ENCODE peak calls at places on chromosomes 11 and 22, in eight cellular contexts. N is left ventricle myocardium inferior; Z is AG09309; O is foreskin fibroblast; D is GM23338; W is psoas muscle; I is CD8-positive, alpha-beta T cell; M is fibroblast of the aortic adventitia. K is an unnamed sample.

GRCh38 chr11:117572129-117572528 is 224.9 kb downstream of the DSCAML1 start:
- DNase-seq in N (no peak), D (no peak), O (no peak), Z (no peak), M (no peak), I (no peak), W (no peak), K (no peak)

GRCh38 chr11:86790867-86791849 is 9.2 kb upstream of the PRSS23 start:
- DNase-seq in I (no peak), N (no peak), O (no peak), W (no peak), M (no peak), D (no peak), Z (no peak), K (no peak)

GRCh38 chr11:133955091-133955846 is 1.5 kb downstream of the IGSF9B start:
- DNase-seq in O (no peak), M (no peak), N (peak), I (peak), D (peak), W (peak), Z (no peak), K (no peak)

GRCh38 chr22:47012589-47013365 is 250.3 kb downstream of the TBC1D22A start:
- DNase-seq in W (no peak), M (no peak), Z (peak), O (peak), D (peak), I (no peak), N (no peak), K (peak)

GRCh38 chr11:75720639-75721038 is 3.0 kb downstream of the MOGAT2 start:
- DNase-seq in O (no peak), M (no peak), N (no peak), Z (no peak), D (no peak), I (no peak), W (no peak), K (no peak)

GRCh38 chr11:87724358-87724757 is 450.9 kb downstream of the RAB38 start:
- DNase-seq in M (no peak), N (no peak), D (no peak), Z (no peak), O (no peak), I (no peak), W (no peak), K (no peak)

GRCh38 chr22:32628626-32629587 is 154.3 kb downstream of the FBXO7 start:
- DNase-seq in N (no peak), Z (no peak), W (no peak), I (no peak), D (no peak), O (peak), M (peak), K (no peak)

GRCh38 chr11:132878111-132878510 is 654.2 kb downstream of the OPCML start:
- DNase-seq in D (no peak), I (no peak), O (no peak), Z (no peak), W (no peak), N (no peak), M (no peak), K (no peak)

GRCh38 chr11:19625438-19625837 is 87.2 kb upstream of the NAV2 start:
- DNase-seq in W (no peak), M (no peak), O (peak), Z (no peak), I (no peak), N (no peak), D (no peak), K (no peak)

GRCh38 chr11:20038969-20039368 is 121.3 kb downstream of the DBX1 start:
- DNase-seq in Z (no peak), I (no peak), O (no peak), W (no peak), N (no peak), M (no peak), D (no peak), K (no peak)

GRCh38 chr11:76793391-76793811 is 10.2 kb downstream of the TSKU start:
- DNase-seq in W (no peak), N (no peak), D (no peak), O (no peak), M (no peak), I (peak), Z (no peak), K (no peak)

GRCh38 chr11:65776196-65776595 is 4.6 kb downstream of the AP5B1 start:
- DNase-seq in Z (no peak), W (no peak), O (peak), I (no peak), D (no peak), M (no peak), N (no peak), K (no peak)

GRCh38 chr11:12075822-12076821 is 34.3 kb upstream of the MICAL2 start:
- DNase-seq in O (peak), I (no peak), W (peak), Z (peak), D (no peak), M (peak), N (no peak), K (peak)

GRCh38 chr11:12226093-12226492 is 115.7 kb downstream of the MICAL2 start:
- DNase-seq in D (no peak), N (no peak), Z (no peak), O (no peak), M (no peak), W (no peak), I (no peak), K (no peak)

GRCh38 chr11:6898911-6899310 is 6.6 kb upstream of the OR2D2 start:
- DNase-seq in I (no peak), M (no peak), O (no peak), W (no peak), N (no peak), D (no peak), Z (no peak), K (no peak)

GRCh38 chr11:31237819-31238771 is 131.4 kb downstream of the DCDC1 start:
- DNase-seq in Z (no peak), M (no peak), O (no peak), D (peak), W (no peak), I (no peak), N (no peak), K (no peak)

GRCh38 chr11:1226226-1226961 is 3.5 kb downstream of the MUC5B start:
- DNase-seq in M (no peak), Z (no peak), N (peak), O (no peak), D (peak), W (peak), I (no peak), K (no peak)

GRCh38 chr11:72585762-72586590 is 88.2 kb downstream of the PDE2A start:
- DNase-seq in W (peak), M (peak), N (peak), O (peak), Z (no peak), D (peak), I (peak), K (peak)

GRCh38 chr11:73983764-73984543 is 1.3 kb upstream of the UCP2 start:
- DNase-seq in D (no peak), M (no peak), I (no peak), N (no peak), W (peak), O (no peak), Z (no peak), K (no peak)

GRCh38 chr11:112459001-112459400 is 198.3 kb upstream of the PLET1 start:
- DNase-seq in W (no peak), O (peak), I (no peak), N (no peak), Z (no peak), M (peak), D (no peak), K (no peak)

GRCh38 chr11:3132271-3132781 is 32.8 kb downstream of the OSBPL5 start:
- DNase-seq in M (no peak), O (no peak), D (no peak), Z (no peak), W (no peak), I (no peak), N (peak), K (no peak)

GRCh38 chr11:119584193-119585037 is 144.6 kb downstream of the NECTIN1 start:
- DNase-seq in Z (peak), D (peak), O (peak), I (no peak), N (no peak), M (peak), W (peak), K (peak)

GRCh38 chr11:14480716-14481115 is 18.9 kb downstream of the COPB1 start:
- DNase-seq in N (no peak), I (no peak), Z (no peak), D (no peak), O (no peak), W (no peak), M (peak), K (no peak)

GRCh38 chr11:32464078-32464477 is 28.7 kb upstream of the WT1 start:
- DNase-seq in M (no peak), O (no peak), I (no peak), Z (no peak), N (no peak), W (no peak), D (no peak), K (no peak)

GRCh38 chr11:74033046-74033445 is 24.2 kb upstream of the UCP3 start:
- DNase-seq in N (no peak), D (no peak), Z (no peak), W (no peak), M (no peak), O (no peak), I (no peak), K (no peak)

DNA sequence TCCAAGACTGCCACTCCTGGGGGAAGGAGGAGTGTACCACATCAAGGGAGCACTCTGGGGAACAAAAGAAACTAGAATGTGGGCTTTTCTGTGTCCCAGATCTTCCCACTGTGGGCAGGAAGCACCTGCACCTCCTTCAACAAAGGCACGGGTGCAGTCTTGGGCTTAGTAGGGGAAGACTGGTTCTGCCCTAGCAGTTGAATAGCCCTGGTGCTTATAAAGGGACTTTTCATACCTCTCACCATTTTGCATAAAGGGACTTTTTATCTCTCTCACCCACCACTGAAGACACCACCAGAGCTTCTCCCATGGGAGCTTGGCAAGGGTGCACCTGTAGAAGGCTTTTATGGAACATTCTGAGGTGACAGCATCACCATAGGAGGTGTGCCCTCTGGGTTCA is 65.8 kb upstream of the MS4A8 start:
- DNase-seq in D (no peak), N (no peak), W (no peak), Z (no peak), I (no peak), M (no peak), O (no peak), K (no peak)
- H3K4me3 ChIP-seq in D (no peak), N (no peak), W (no peak), Z (no peak), I (no peak), M (no peak), O (no peak), K (no peak)

DNA sequence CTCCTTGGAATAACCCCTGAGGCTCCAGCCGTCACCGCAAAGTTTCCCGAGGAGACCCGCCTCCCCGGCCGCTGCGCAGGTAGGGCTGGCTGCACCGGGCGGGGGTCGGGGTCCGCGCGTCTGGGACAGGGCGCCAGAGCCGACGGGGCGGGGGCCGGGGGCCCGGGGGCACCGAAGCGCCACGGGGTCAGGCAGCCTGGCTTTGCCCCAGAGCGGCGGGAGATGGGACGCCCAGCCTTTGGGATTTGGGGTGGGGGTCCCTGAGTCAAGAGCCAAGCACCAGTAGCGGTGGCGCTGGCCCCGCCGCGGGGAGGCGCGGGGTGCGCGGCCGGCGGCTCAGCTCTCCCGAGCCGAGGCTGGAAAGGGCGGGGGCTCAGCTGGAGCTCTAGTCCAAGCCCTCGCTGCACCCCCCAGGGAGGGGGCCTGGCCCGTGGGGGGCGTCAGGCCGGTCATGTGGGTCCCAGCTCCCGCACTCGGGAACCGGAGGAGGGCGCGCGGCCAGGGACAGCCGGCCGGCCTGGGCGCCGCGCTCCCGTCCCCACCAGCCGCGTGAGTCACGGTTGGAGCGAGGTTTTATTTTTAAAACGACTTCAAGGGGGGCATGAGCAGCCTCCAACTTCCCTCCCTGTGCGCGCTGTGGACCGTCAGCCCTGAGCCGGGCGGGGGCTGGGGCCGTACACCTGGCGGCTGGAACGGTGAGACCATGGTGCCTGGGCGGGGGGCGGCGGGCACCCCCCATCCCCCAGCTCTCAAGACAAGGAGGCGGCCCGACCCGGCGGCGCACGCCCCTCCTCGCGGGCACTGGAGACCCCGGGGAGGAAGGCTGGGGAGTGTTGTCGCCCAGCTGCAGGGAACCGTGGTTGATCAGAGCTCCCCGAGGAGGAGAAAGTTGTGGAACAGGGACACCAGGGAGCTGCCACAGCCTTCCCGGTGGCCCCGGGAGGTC is 623 bp downstream of the FLRT1 start:
- DNase-seq in Z (no peak), M (peak), O (peak), I (no peak), D (peak), W (peak), N (peak), K (no peak)
- TF ChIP-seq CTCF in Z (no peak), M (no peak), O (no peak), I (no peak), D (peak), W (no peak), N (peak), K (no peak)

GRCh38 chr11:121406291-121406690 is 45.8 kb upstream of the SORL1 start:
- DNase-seq in N (no peak), O (no peak), D (peak), W (no peak), Z (no peak), M (no peak), I (no peak), K (no peak)
- H3K4me3 ChIP-seq in N (no peak), O (no peak), D (peak), W (no peak), Z (no peak), M (no peak), I (no peak), K (no peak)

DNA sequence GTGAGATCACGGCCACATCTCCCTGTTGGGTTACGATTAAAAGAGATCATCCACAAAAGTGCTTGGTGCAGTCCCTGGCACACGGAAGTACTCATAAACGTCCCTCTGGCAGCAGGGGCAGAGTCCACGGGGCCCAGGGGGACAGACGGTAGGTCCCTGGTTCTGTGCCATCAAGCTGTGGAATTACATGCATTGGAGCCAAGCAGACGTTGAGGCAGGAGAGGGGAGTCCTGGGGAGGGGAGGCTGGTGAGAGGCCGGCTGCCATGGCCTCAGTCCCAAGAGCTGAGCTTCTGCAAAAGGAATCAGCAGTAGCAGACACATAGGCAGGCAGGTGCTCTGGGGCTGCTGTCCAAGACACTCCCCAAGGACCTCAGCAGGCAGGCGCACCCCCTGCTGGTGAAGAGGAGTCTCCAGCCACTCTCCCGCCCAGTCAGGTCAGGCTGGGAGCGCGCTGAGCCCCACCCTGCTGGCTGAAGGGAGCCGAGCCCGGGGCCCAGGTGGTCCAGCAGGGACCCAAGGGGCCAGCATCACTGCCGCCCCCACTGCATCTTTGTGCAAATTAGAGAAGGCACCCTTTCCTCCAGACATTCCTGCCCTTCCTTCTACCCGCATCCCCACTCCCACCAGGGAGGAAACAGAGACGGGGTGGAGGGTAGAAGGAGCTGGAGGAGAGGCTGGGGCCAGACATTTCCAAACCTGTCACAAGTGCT is 7.6 kb upstream of the KCTD17 start:
- DNase-seq in D (peak), Z (no peak), W (peak), M (peak), N (peak), O (peak), I (no peak), K (no peak)
- TF ChIP-seq CTCF in D (peak), Z (peak), W (peak), M (peak), N (peak), O (peak), I (no peak), K (peak)

GRCh38 chr22:42969348-42969975 is 45.5 kb downstream of the PACSIN2 start:
- DNase-seq in M (peak), I (no peak), O (peak), W (no peak), D (no peak), N (no peak), Z (peak), K (peak)
- H3K4me3 ChIP-seq in M (no peak), I (no peak), O (no peak), W (no peak), D (no peak), N (no peak), Z (no peak), K (no peak)

GRCh38 chr11:110119317-110119716 is 26.1 kb downstream of the ZC3H12C start:
- DNase-seq in W (no peak), N (no peak), D (no peak), Z (no peak), I (no peak), M (no peak), O (no peak), K (no peak)

GRCh38 chr11:110110854-110111253 is 17.7 kb downstream of the ZC3H12C start:
- DNase-seq in D (no peak), W (no peak), M (no peak), I (no peak), O (no peak), N (no peak), Z (no peak), K (no peak)

GRCh38 chr11:110112457-110112856 is 19.3 kb downstream of the ZC3H12C start:
- DNase-seq in I (no peak), Z (no peak), M (no peak), N (no peak), W (no peak), D (peak), O (no peak), K (no peak)

GRCh38 chr11:110113507-110113906 is 20.3 kb downstream of the ZC3H12C start:
- DNase-seq in W (no peak), D (no peak), O (no peak), I (no peak), N (no peak), M (no peak), Z (no peak), K (no peak)
- TF ChIP-seq CTCF in W (no peak), D (no peak), O (no peak), I (no peak), N (no peak), M (no peak), Z (no peak), K (no peak)

DNA sequence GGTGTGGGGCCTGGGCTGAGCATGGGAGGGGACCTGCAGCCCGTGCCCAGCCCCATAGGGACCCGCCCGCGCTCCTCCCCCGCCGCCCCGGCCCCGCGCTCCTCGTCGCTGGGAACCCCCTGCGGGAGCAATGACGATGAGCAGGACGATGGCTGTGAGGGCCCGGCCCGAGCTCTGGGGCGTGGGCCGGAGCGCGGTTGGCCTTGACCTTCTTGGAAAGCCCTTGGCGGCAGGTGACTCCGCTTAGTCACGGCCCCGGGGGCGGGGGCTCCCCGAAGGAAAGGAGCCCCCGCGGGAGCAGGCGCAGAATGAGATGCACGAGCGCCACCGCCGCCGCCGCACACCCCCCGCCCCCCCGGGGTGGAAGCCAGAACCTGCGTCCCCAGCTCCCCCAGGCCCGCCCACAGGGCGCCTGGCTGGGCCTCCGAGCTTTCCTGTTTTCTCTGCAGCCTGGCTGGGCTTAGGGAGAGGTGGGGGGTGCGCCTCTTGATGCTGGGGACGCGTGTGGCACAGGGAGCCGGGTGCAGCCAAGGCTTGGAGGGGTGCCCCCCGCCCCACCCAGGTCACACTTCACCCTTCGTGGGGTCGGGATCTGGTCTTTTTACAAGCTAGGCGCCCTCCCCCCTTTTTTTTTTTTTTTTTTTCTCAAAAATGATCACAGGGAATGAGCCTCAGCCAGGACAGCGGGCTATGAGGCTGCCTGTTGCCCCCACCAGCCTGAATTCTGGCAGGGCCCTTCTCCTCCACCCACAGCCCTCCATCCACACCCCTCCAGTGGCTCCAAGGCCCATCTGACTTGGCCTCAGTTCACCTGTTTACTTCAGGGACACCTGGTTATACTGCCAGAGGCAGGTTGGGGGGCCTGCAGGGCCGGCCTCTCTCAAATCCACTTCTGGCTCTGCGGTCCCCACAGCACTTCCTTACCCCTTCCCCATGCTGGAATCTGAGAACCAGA is 17.9 kb downstream of the CRELD2 start:
- DNase-seq in M (peak), D (peak), Z (no peak), W (peak), O (peak), I (peak), N (peak), K (peak)
- H3K4me3 ChIP-seq in M (peak), D (peak), Z (peak), W (peak), O (peak), I (peak), N (peak), K (peak)

K was measured in astrocyte of the cerebellum.